ENCODE peak calls at places on chromosomes 3 and 15, in five cellular contexts. F is H9, M is brain microvascular endothelial cell, B is endothelial cell, S is astrocyte of the spinal cord. U is an unnamed sample.

GRCh38 chr3:121998588-121999473 is 23.2 kb downstream of the ILDR1 start:
- DNase-seq in M (no peak), F (no peak), B (no peak), S (no peak), U (no peak)

GRCh38 chr3:49461443-49462171 is 8.5 kb upstream of the DAG1 start:
- DNase-seq in M (peak; percentile 25), F (peak; percentile 91), S (no peak), B (no peak), U (no peak)

GRCh38 chr3:169244119-169244864 is 419.2 kb downstream of the MECOM start:
- DNase-seq in S (no peak), B (no peak), F (no peak), M (no peak), U (no peak)

GRCh38 chr3:5181479-5182141 is 5.9 kb upstream of the EDEM1 start:
- DNase-seq in M (no peak), F (no peak), S (no peak), B (no peak), U (no peak)

GRCh38 chr3:115533218-115533617 is 90.1 kb upstream of the GAP43 start:
- DNase-seq in B (no peak), F (no peak), M (no peak), S (no peak), U (no peak)

GRCh38 chr3:184645304-184645703 is 66.6 kb downstream of the MAGEF1 start:
- DNase-seq in F (no peak), S (no peak), B (no peak), M (no peak), U (no peak)

GRCh38 chr3:125641901-125642300 is 46.6 kb upstream of the OSBPL11 start:
- DNase-seq in F (no peak), M (no peak), S (no peak), B (no peak), U (no peak)

GRCh38 chr3:54888873-54889272 is 39.0 kb downstream of the LRTM1 start:
- DNase-seq in F (no peak), S (peak; percentile 71), B (no peak), M (no peak), U (no peak)

GRCh38 chr3:69236808-69237707 is 114.7 kb upstream of the LMOD3 start:
- DNase-seq in F (no peak), B (peak; percentile 28), M (no peak), S (no peak), U (no peak)

GRCh38 chr3:17238029-17238428 is 353.3 kb downstream of the PLCL2 start:
- DNase-seq in S (no peak), B (no peak), M (no peak), F (no peak), U (no peak)

GRCh38 chr3:1072040-1072439 is 20.8 kb upstream of the CNTN6 start:
- DNase-seq in S (no peak), M (no peak), F (no peak), B (no peak), U (no peak)

GRCh38 chr15:26628879-26629529 is 143.9 kb downstream of the GABRB3 start:
- DNase-seq in B (no peak), S (no peak), F (peak; percentile 95), M (no peak), U (no peak)

GRCh38 chr3:21049368-21050062 is 701.5 kb downstream of the ZNF385D start:
- DNase-seq in B (no peak), F (no peak), S (no peak), M (no peak), U (no peak)

GRCh38 chr15:78044407-78045155 is 32.9 kb downstream of the TBC1D2B start:
- DNase-seq in M (no peak), F (no peak), S (no peak), B (no peak), U (no peak)

GRCh38 chr3:40211579-40211978 is 97.9 kb upstream of the EIF1B start:
- DNase-seq in B (no peak), M (peak; percentile 6), F (no peak), S (peak; percentile 29), U (no peak)

GRCh38 chr15:70264014-70264492 is 166.3 kb upstream of the TLE3 start:
- DNase-seq in F (no peak), B (no peak), M (no peak), S (peak; percentile 36), U (no peak)

GRCh38 chr3:12868039-12869024 is 27.0 kb upstream of the RPL32 start:
- DNase-seq in M (peak; percentile 79), B (peak; percentile 86), F (peak; percentile 83), S (peak; percentile 88), U (peak; percentile 88)

GRCh38 chr3:33061782-33062181 is 35.2 kb downstream of the GLB1 start:
- DNase-seq in F (no peak), M (peak; percentile 59), S (peak; percentile 55), B (no peak), U (no peak)

GRCh38 chr3:168475730-168476129 is 380.0 kb upstream of the GOLIM4 start:
- DNase-seq in B (no peak), M (no peak), F (no peak), S (no peak), U (no peak)

GRCh38 chr3:194640829-194641228 is 7.6 kb upstream of the TMEM44 start:
- DNase-seq in M (no peak), S (peak; percentile 46), F (no peak), B (peak; percentile 55), U (no peak)

DNA sequence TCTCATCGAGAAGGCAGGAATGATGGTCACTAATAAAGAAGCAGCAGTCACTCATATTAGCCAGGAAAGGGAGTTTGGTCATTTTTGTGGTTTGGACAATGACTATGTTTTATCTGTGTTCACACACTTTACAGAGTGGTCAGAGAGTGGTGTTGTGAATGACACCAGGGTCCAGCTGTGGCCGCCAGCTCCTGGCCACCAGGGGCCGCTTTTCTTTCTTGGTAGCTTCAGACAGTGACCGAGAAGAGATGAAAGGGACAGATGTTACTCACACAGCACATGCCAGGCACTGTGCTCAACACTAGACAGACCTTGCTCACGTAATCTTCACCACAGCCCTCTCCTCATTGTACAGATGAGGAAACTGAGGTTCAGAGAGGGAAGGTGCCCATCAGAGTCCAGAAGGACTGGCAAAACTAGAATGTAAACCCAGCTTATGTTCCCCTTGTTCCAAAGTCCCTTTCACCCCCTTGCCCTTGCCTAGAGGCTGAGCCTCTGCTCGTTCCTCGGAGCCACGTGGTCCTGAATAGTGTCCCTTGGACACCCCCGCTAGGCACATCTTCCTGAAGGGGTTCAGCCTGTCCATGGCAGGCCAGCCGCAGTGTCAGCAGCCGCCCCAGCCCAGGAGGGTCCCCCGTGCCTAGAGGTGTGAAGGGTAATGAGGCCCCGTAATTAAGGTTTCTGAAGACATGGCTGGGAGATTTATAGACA is 55.6 kb downstream of the CYP11A1 start:
- DNase-seq in F (peak; percentile 66), B (peak; percentile 62), S (no peak), M (no peak), U (no peak)
- TF ChIP-seq CTCF in F (peak; percentile 83), B (peak; percentile 56), S (peak; percentile 80), M (peak; percentile 88), U (peak; percentile 28)

GRCh38 chr15:39629906-39630305 is 49.0 kb downstream of the THBS1 start:
- DNase-seq in M (no peak), B (no peak), F (no peak), S (no peak), U (no peak)
- TF ChIP-seq CTCF in M (no peak), B (no peak), F (no peak), S (no peak), U (no peak)

DNA sequence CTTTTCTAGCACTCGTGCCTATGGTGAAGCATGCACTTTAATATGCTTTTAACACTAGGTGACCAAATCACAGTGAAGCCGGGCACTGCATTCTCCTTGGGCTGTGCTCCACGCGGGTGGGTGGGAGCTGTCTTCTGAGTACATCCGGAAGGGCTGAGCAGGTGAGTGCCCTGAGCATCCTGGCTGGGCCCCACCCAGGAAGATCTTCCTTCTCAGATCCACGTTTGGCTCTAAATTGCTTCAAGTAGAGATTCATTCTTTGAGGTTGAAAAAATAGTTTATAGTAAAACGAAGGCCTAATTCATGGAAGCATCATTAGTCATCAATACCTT is 73.9 kb upstream of the BLM start:
- DNase-seq in F (no peak), B (no peak), M (no peak), S (no peak), U (no peak)
- TF ChIP-seq CTCF in F (no peak), B (no peak), M (no peak), S (no peak), U (no peak)

DNA sequence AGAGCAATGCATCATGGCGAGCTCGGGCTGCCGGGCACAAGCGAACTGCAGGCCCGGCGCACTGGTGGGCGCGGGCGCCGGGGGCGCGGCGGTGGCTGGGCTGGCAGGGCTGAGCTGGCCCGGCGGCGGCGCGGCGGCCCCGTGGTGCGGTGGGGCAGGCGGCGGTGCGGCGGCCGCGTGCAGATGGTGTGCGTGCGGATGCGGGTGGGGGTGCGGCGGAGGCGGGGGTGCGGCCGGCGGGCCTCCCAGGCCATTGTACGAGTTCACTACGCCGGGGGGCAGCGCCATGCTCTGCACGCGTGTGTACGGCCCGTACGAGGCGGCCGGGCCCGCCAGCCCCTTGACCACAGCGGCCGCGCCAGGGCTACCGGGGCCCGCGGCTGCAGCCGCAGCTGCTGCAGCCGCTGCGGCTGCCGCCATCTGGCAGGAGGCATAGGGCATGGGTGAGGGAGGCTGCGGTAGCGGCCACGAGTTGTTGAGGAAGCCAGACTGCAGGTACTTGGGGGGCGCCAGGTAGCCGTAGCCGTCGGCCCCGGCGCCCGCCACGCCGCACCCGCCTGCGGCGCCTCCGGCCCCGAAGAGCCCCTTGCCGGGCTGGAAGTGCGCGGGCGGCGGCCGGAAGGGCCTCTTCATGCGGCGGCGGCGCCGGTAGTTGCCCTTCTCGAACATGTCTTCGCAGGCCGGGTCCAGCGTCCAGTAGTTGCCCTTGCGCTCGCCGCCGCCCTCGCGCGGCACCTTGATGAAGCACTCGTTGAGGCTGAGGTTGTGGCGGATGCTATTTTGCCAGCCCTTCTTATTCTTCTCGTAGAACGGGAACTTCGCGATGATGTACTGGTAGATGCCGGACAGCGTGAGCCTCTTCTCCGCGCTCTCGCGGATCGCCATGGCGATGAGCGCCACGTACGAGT is 1.0 kb downstream of the FOXL2 start:
- DNase-seq in M (no peak), B (peak; percentile 51), S (peak; percentile 26), F (peak; percentile 64), U (no peak)
- TF ChIP-seq CTCF in M (peak; percentile 48), B (peak; percentile 19), S (peak; percentile 38), F (peak; percentile 51), U (peak; percentile 27)

DNA sequence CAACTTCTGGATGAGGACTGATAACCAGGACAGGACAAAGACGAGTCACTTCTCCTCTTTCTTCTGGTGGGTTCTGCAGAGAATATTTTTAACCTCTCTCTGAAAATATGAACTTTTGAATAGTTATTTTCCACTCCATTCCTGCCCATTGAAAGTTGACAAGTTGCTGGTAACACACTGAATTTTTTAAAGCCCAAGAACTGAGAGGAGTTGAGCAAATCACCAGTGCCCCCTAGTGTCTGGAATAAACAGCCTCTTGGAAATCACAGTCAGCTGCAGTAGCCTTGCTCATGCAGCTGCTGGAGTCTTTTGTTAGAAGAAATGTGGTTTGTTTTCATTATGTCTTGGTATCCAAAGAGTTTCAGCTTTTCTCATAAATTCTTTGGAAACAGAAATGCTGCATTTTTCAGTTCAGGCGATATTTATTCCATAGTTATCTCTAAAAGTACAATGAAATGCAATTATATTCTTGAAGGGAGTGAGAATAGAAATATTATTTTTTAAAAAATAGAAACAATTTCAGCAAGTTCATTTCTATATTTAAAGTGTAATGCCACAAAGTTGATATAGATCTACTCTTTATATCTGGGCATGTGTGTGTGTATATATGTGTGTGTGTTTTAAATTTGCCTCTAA is 741.0 kb upstream of the CBLB start:
- DNase-seq in M (peak; percentile 93), F (peak; percentile 69), B (peak; percentile 70), S (peak; percentile 97), U (no peak)
- TF ChIP-seq CTCF in M (peak; percentile 87), F (peak; percentile 91), B (peak; percentile 87), S (peak; percentile 77), U (peak; percentile 93)